ENCODE peak calls at places on chromosome 10, in ten cellular contexts. E, R, G, J, I, X, W, A, O and S are unnamed samples.

GRCh38 chr10:33801705-33802104 is 467.2 kb upstream of the NRP1 start:
- DNase-seq in X (peak; percentile 88), W (no peak), J (no peak), A (no peak), G (peak; percentile 57), O (no peak), E (peak; percentile 45), I (peak; percentile 22), R (peak; percentile 46), S (no peak)

GRCh38 chr10:77378950-77379349 is 258.7 kb downstream of the KCNMA1 start:
- DNase-seq in W (no peak), X (no peak), G (no peak), O (no peak), A (no peak), E (no peak), J (no peak), R (no peak), I (no peak), S (no peak)

GRCh38 chr10:807958-808353 is 118.5 kb upstream of the DIP2C start:
- DNase-seq in A (no peak), G (no peak), W (no peak), O (no peak), X (no peak), J (no peak), I (no peak), R (no peak), E (no peak), S (no peak)

GRCh38 chr10:132554991-132555647 is 17.5 kb downstream of the INPP5A start:
- DNase-seq in G (no peak), J (no peak), R (no peak), O (peak; percentile 61), E (no peak), I (no peak), W (peak; percentile 64), A (peak; percentile 52), X (no peak), S (no peak)

GRCh38 chr10:58064714-58065528 is 202.8 kb downstream of the IPMK start:
- DNase-seq in X (peak; percentile 41), A (no peak), W (no peak), G (peak; percentile 38), J (peak; percentile 23), E (peak; percentile 65), I (peak; percentile 19), R (peak; percentile 23), O (peak; percentile 13), S (peak; percentile 50)

GRCh38 chr10:69968830-69969229 is 83.8 kb upstream of the MACROH2A2 start:
- DNase-seq in J (no peak), R (no peak), O (no peak), W (no peak), I (peak; percentile 13), G (no peak), X (peak; percentile 42), A (peak; percentile 18), E (peak; percentile 48), S (peak; percentile 26)

GRCh38 chr10:8069627-8070026 is 15.1 kb downstream of the GATA3 start:
- DNase-seq in J (no peak), W (no peak), X (no peak), A (no peak), E (no peak), R (peak; percentile 92), G (peak; percentile 95), O (no peak), I (no peak), S (peak; percentile 66)

GRCh38 chr10:133616371-133617130 is 10.0 kb downstream of the FRG2B start:
- DNase-seq in A (peak; percentile 58), O (no peak), J (no peak), X (no peak), E (no peak), I (no peak), W (no peak), R (no peak), G (no peak), S (no peak)

GRCh38 chr10:102812213-102812876 is 24.9 kb downstream of the CYP17A1 start:
- DNase-seq in W (peak; percentile 45), J (no peak), G (peak; percentile 23), R (no peak), X (no peak), E (no peak), O (no peak), A (no peak), I (no peak), S (no peak)

GRCh38 chr10:91163709-91164474 is 56.6 kb upstream of the PCGF5 start:
- DNase-seq in A (peak; percentile 75), W (peak; percentile 46), J (peak; percentile 68), E (peak; percentile 91), G (peak; percentile 80), O (peak; percentile 49), X (peak; percentile 72), R (peak; percentile 68), I (peak; percentile 15), S (peak; percentile 87)

GRCh38 chr10:13099144-13099665 is 758 bp upstream of the OPTN start:
- DNase-seq in J (no peak), G (no peak), A (no peak), E (peak; percentile 84), X (peak; percentile 57), O (peak; percentile 46), I (peak; percentile 54), R (no peak), W (peak; percentile 61), S (peak; percentile 71)

GRCh38 chr10:101295266-101295665 is 58.7 kb upstream of the BTRC start:
- DNase-seq in J (no peak), R (no peak), I (no peak), A (no peak), E (no peak), G (no peak), W (no peak), X (no peak), O (no peak), S (no peak)

GRCh38 chr10:102247724-102248123 is 2.4 kb downstream of the GBF1 start:
- DNase-seq in E (no peak), R (no peak), I (no peak), W (no peak), J (no peak), O (no peak), X (no peak), A (no peak), G (no peak), S (no peak)

DNA sequence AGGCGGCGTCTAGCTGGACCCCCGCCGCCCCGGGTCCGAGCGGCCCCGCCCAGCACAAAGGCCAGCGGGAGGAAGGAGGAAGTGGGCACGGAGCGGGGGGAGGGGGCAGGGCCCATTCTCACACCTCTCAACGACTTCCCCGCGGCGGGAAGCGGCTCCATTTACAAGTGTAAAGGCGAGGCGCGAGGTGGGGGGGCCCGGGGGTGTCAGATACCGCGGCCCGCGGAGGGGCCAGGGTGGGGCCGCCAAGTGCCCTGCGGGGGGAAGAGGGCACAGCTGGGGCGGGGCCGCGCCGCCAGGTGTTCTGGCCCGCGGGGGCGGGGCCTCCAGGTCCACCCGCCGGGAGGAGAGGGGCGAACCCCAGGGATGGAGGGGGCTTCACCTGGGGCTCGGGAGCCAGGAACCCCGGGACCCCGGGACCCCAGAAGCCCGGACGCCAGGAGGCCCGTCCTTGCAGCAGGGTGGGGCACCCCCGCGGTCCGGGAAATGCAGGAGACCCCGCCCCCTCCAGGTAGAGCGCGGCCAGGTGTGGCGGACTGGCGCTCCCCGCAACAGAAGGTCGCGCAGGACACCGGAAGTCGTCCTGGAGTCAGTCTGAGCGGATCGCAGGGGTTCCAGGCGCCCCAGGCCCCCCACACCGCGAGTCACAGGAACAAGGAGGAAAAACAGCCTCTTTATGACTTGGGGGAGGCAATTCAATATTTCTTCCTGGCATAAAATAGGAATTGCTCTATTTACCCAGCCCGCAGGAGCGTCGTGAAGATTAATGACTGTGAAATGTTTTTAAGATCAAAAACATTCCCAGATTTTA is 8.3 kb downstream of the CTBP2 start:
- DNase-seq in W (no peak), E (peak; percentile 66), R (no peak), O (no peak), I (no peak), J (no peak), A (peak; percentile 70), X (no peak), G (no peak), S (no peak)
- H3K36me3 ChIP-seq in W (peaks cover 5% of the 10 kb centered on the region), E (no peaks in the 10 kb centered on the region), R (peaks cover 2% of the 10 kb centered on the region), O (no peaks in the 10 kb centered on the region), I (peaks cover 5% of the 10 kb centered on the region), J (peaks cover 16% of the 10 kb centered on the region), A (peaks cover 4% of the 10 kb centered on the region), X (peaks cover 4% of the 10 kb centered on the region), G (no peaks in the 10 kb centered on the region), S (peaks cover 36% of the 10 kb centered on the region)

DNA sequence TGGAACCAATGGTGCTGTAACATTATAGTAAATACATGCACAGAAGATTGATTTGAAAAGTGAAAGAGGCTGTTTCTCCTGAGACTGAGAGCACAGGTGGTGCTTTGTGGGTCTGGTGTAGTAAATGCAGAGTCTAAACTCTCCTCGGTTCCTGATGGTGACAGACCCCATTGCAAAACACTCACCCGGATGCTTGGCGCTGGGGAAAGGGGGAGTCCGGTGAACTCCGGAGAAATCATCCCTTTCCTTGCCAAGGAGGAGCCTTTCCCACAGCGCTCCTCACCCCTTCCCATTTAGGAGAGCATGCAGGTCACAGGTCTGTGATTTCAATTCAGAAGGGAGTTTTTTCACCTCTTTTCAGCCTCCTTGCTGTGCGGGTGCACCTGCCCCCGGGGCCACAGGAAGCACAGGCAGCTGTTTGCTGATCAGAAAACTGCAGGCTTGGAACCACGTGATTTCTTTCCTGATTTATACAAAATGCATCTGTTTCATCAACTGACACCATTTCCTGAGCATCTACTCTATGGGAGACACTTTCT is 75.6 kb upstream of the LYZL2 start:
- DNase-seq in R (no peak), X (no peak), A (no peak), I (no peak), J (no peak), O (no peak), E (no peak), W (no peak), G (no peak), S (no peak)
- H3K4me3 ChIP-seq in R (no peak overlapping the region), X (no peak overlapping the region), A (no peak overlapping the region), I (no peak overlapping the region), J (no peak overlapping the region), O (no peak overlapping the region), E (no peak overlapping the region), W (no peak overlapping the region), G (no peak overlapping the region), S (no peak overlapping the region)

GRCh38 chr10:86918022-86918471 is 39.4 kb downstream of the MMRN2 start:
- DNase-seq in E (no peak), A (no peak), J (no peak), X (peak; percentile 27), I (no peak), G (peak; percentile 68), R (peak; percentile 60), W (no peak), O (no peak), S (peak; percentile 32)

GRCh38 chr10:86922553-86922961 is 34.9 kb downstream of the MMRN2 start:
- DNase-seq in J (no peak), X (peak; percentile 29), A (no peak), E (no peak), W (no peak), R (no peak), I (no peak), G (no peak), O (no peak), S (no peak)
- H3K36me3 ChIP-seq in J (no peaks in the 10 kb centered on the region), X (peaks cover 3% of the 10 kb centered on the region), A (peaks cover 57% of the 10 kb centered on the region), E (no peaks in the 10 kb centered on the region), W (peaks cover 29% of the 10 kb centered on the region), R (peaks cover 10% of the 10 kb centered on the region), I (peaks cover 12% of the 10 kb centered on the region), G (peaks cover 9% of the 10 kb centered on the region), O (peaks cover 68% of the 10 kb centered on the region), S (peaks cover 48% of the 10 kb centered on the region)

DNA sequence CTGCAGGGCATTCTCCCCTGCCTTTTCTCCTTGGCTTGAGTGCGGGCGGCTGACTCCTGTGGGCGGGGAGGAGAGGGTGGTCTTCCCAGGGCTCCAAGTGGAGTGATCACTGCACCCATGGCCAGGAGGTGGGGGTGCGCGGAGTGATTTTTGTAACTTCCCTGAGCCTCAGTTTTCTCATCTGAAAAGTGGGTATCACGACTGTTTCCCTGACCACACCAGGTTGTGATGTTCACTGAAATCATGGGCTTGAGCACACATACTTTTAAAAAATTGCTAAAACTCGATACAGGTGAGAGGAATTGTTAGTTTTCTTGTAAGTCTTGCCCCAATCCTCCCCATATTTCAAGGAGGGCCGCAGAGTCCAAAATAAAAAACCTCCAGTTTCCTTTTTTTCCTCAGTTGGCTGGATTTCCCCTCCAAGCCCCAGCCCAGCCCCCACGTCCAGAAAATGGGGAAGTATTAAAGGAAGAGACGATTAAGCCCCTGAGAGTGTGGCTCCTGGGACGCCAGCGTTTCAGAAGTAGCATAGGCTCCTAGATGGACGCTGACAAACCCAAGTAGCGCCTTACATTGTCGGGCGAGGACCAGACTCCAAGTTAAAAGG is 6.7 kb upstream of the EMX2 start:
- DNase-seq in G (no peak), A (no peak), J (no peak), I (no peak), X (no peak), E (no peak), W (no peak), R (no peak), O (no peak), S (no peak)
- H3K4me3 ChIP-seq in G (no peak overlapping the region), A (peak overlapping the region; percentile 34), J (no peak overlapping the region), I (no peak overlapping the region), X (no peak overlapping the region), E (no peak overlapping the region), W (peak overlapping the region; percentile 45), R (no peak overlapping the region), O (peak overlapping the region; percentile 32), S (no peak overlapping the region)